ENCODE peak calls at places on chromosomes 5 and 9, in six cellular contexts. X is endothelial cell of umbilical vein, T is AML-193, J is GF-D8, D is astrocyte of the spinal cord, R is nephron progenitor cell. A is an unnamed sample.
A peak's percentile ranks its signal among the peaks of the same experiment; 100 is the strongest.

GRCh38 chr5:40680741-40681350 is 1.1 kb downstream of the PTGER4 start:
- DNase-seq in D (peak; percentile 54), R (peak; percentile 35), X (peak; percentile 66), T (no peak), J (no peak), A (peak; percentile 54)

GRCh38 chr5:174720066-174720611 is 4.2 kb upstream of the MSX2 start:
- DNase-seq in D (no peak), J (no peak), R (peak; percentile 12), T (no peak), X (no peak), A (peak; percentile 50)

GRCh38 chr9:27150758-27151431 is 41.9 kb downstream of the TEK start:
- DNase-seq in D (peak; percentile 23), R (no peak), J (no peak), T (no peak), X (peak; percentile 60), A (no peak)

GRCh38 chr5:153562189-153562588 is 71.7 kb downstream of the GRIA1 start:
- DNase-seq in X (no peak), J (no peak), T (no peak), R (no peak), D (no peak), A (no peak)

GRCh38 chr5:142698447-142698846 is 12.6 kb upstream of the FGF1 start:
- DNase-seq in J (no peak), D (no peak), R (no peak), X (no peak), T (no peak), A (no peak)

GRCh38 chr5:141874262-141874964 is 3.8 kb downstream of the PCDH1 start:
- DNase-seq in X (no peak), J (no peak), T (no peak), D (no peak), R (no peak), A (no peak)

GRCh38 chr9:5839572-5839902 is 6.6 kb upstream of the ERMP1 start:
- DNase-seq in R (no peak), D (no peak), J (no peak), X (no peak), T (no peak), A (no peak)

GRCh38 chr9:134299883-134300282 is 26.4 kb upstream of the RXRA start:
- DNase-seq in T (no peak), R (peak; percentile 0), J (no peak), D (no peak), X (no peak), A (no peak)

GRCh38 chr9:133075925-133076324 is 14.1 kb downstream of the CEL start:
- DNase-seq in T (no peak), J (no peak), X (no peak), R (no peak), D (peak; percentile 86), A (no peak)

GRCh38 chr5:177362871-177363507 is 5.3 kb downstream of the RGS14 start:
- DNase-seq in R (peak; percentile 81), J (no peak), T (no peak), X (peak; percentile 53), D (no peak), A (peak; percentile 83)

GRCh38 chr9:98873535-98874432 is 66.3 kb downstream of the GALNT12 start:
- DNase-seq in X (no peak), J (no peak), D (peak; percentile 31), T (no peak), R (no peak), A (no peak)

GRCh38 chr5:141762790-141763368 is 80.8 kb upstream of the ARAP3 start:
- DNase-seq in J (no peak), X (no peak), R (no peak), T (no peak), D (no peak), A (no peak)

GRCh38 chr5:55160493-55161209 is 680 bp downstream of the GPX8 start:
- DNase-seq in R (peak; percentile 39), T (no peak), X (peak; percentile 94), J (no peak), D (peak; percentile 95), A (peak; percentile 50)

GRCh38 chr5:142537938-142538337 is 148.0 kb downstream of the FGF1 start:
- DNase-seq in X (no peak), T (no peak), J (no peak), R (no peak), D (no peak), A (no peak)

GRCh38 chr9:136140966-136141365 is 22.3 kb upstream of the TMEM250 start:
- DNase-seq in X (no peak), J (no peak), T (no peak), D (no peak), R (peak; percentile 19), A (no peak)

GRCh38 chr5:161846731-161847130 is 1.2 kb upstream of the GABRA1 start:
- DNase-seq in J (no peak), T (no peak), X (no peak), D (no peak), R (peak; percentile 63), A (peak; percentile 80)

GRCh38 chr5:14341571-14342225 is 198.6 kb downstream of the TRIO start:
- DNase-seq in D (no peak), X (peak; percentile 18), R (no peak), J (no peak), T (no peak), A (peak; percentile 78)

GRCh38 chr5:158877124-158877581 is 222.6 kb downstream of the EBF1 start:
- DNase-seq in X (no peak), T (no peak), J (no peak), D (peak; percentile 56), R (no peak), A (no peak)

GRCh38 chr9:130184983-130185382 is 12.8 kb downstream of the NCS1 start:
- DNase-seq in D (no peak), T (no peak), X (no peak), R (no peak), J (no peak), A (no peak)

GRCh38 chr5:172492097-172492840 is 37.9 kb upstream of the SH3PXD2B start:
- DNase-seq in X (no peak), D (no peak), R (no peak), T (no peak), J (no peak), A (peak; percentile 10)

GRCh38 chr9:92725726-92726125 is 38.9 kb downstream of the BICD2 start:
- DNase-seq in R (no peak), T (no peak), J (no peak), D (no peak), X (no peak), A (no peak)

GRCh38 chr5:119742311-119742710 is 113.0 kb downstream of the FAM170A start:
- DNase-seq in J (no peak), D (no peak), R (no peak), T (no peak), X (no peak), A (no peak)

GRCh38 chr5:102663771-102664530 is 91.2 kb upstream of the PAM start:
- DNase-seq in D (no peak), X (no peak), R (no peak), J (no peak), T (no peak), A (no peak)

GRCh38 chr9:98709968-98710965 is 1.5 kb upstream of the GABBR2 start:
- DNase-seq in D (peak; percentile 53), T (no peak), J (no peak), R (peak; percentile 59), X (peak; percentile 34), A (peak; percentile 51)

GRCh38 chr5:149549461-149550266 is 1.6 kb downstream of the CSNK1A1 start:
- DNase-seq in J (no peak), D (peak; percentile 61), X (peak; percentile 68), T (peak; percentile 15), R (peak; percentile 30), A (peak; percentile 50)

GRCh38 chr5:83222906-83223305 is 145.6 kb downstream of the XRCC4 start:
- DNase-seq in R (no peak), J (no peak), T (no peak), D (no peak), X (no peak), A (no peak)

GRCh38 chr9:136148766-136149165 is 30.1 kb upstream of the TMEM250 start:
- DNase-seq in R (no peak), T (no peak), X (no peak), D (no peak), J (no peak), A (no peak)

GRCh38 chr9:93022066-93022465 is 36.4 kb upstream of the SUSD3 start:
- DNase-seq in T (no peak), J (no peak), R (no peak), X (no peak), D (no peak), A (no peak)

GRCh38 chr5:35853652-35854051 is 3.0 kb upstream of the IL7R start:
- DNase-seq in R (no peak), D (no peak), J (no peak), X (no peak), T (peak; percentile 54), A (no peak)

GRCh38 chr5:8457187-8458037 is 588.5 kb downstream of the MTRR start:
- DNase-seq in T (no peak), X (peak; percentile 99), D (peak; percentile 98), J (peak; percentile 96), R (no peak), A (peak; percentile 39)

GRCh38 chr5:159975462-159976019 is 33.4 kb upstream of the TTC1 start:
- DNase-seq in X (peak; percentile 64), D (peak; percentile 98), R (peak; percentile 43), J (no peak), T (no peak), A (no peak)

GRCh38 chr9:125239631-125240597 is 1.2 kb downstream of the HSPA5 start:
- DNase-seq in D (no peak), R (no peak), J (no peak), T (no peak), X (no peak), A (no peak)

GRCh38 chr9:3733039-3733408 is 207.2 kb upstream of the RFX3 start:
- DNase-seq in T (no peak), X (no peak), J (no peak), D (no peak), R (no peak), A (no peak)

GRCh38 chr5:114658179-114658578 is 296.3 kb downstream of the KCNN2 start:
- DNase-seq in D (no peak), T (no peak), J (no peak), R (no peak), X (no peak), A (no peak)

GRCh38 chr5:125002727-125003598 is 256.5 kb upstream of the ZNF608 start:
- DNase-seq in R (no peak), J (no peak), X (no peak), T (no peak), D (no peak), A (peak; percentile 32)

GRCh38 chr9:130114741-130115140 is 57.5 kb upstream of the NCS1 start:
- DNase-seq in D (peak; percentile 38), R (no peak), X (no peak), T (no peak), J (no peak), A (no peak)

GRCh38 chr9:211557-211956 is 3.1 kb upstream of the DOCK8 start:
- DNase-seq in T (no peak), J (no peak), R (no peak), X (no peak), D (no peak), A (no peak)

GRCh38 chr9:32525506-32525905 is 490 bp downstream of the RIGI start:
- DNase-seq in X (no peak), J (no peak), D (peak; percentile 8), T (peak; percentile 34), R (no peak), A (no peak)